ENCODE peak calls at places on chromosomes 12 and 14, in seven cellular contexts. L is BE2C, X is dorsolateral prefrontal cortex, I is IMR-90, O is AG09309, Z is tibial artery, N is adrenal gland. J is an unnamed sample.

GRCh38 chr12:10354502-10354901 is 35.3 kb downstream of the KLRK1 start:
- DNase-seq in L (no peak), X (no peak), I (no peak), O (no peak), Z (no peak), N (no peak), J (peak; percentile 64)

GRCh38 chr14:68236525-68236924 is 416.9 kb downstream of the RAD51B start:
- DNase-seq in L (no peak), X (no peak), I (no peak), O (no peak), Z (no peak), N (no peak), J (no peak)

GRCh38 chr14:54722791-54723432 is 156.0 kb downstream of the SAMD4A start:
- DNase-seq in L (peak; percentile 14), X (no peak), I (peak; percentile 36), O (no peak), Z (no peak), N (no peak), J (peak; percentile 52)

GRCh38 chr14:29444216-29444615 is 483.4 kb downstream of the PRKD1 start:
- DNase-seq in L (no peak), X (no peak), I (no peak), O (no peak), Z (no peak), N (no peak), J (no peak)

GRCh38 chr14:105369653-105370040 is 28.7 kb upstream of the TEX22 start:
- DNase-seq in L (no peak), X (no peak), I (no peak), O (no peak), Z (no peak), N (no peak), J (no peak)

GRCh38 chr12:26226629-26227375 is 31.4 kb downstream of the SSPN start:
- DNase-seq in L (peak; percentile 57), X (peak; percentile 53), I (no peak), O (no peak), Z (peak; percentile 66), N (peak; percentile 76), J (peak; percentile 4)

GRCh38 chr12:132711169-132711843 is 664 bp downstream of the PGAM5 start:
- DNase-seq in L (no peak), X (no peak), I (peak; percentile 23), O (no peak), Z (no peak), N (no peak), J (peak; percentile 55)

GRCh38 chr12:31578632-31579031 is 12.3 kb downstream of the DENND5B start:
- DNase-seq in L (no peak), X (no peak), I (peak; percentile 49), O (no peak), Z (no peak), N (peak; percentile 80), J (peak; percentile 13)

GRCh38 chr14:31761325-31761724 is 200.1 kb downstream of the NUBPL start:
- DNase-seq in L (no peak), X (no peak), I (no peak), O (no peak), Z (no peak), N (no peak), J (no peak)

GRCh38 chr12:72281145-72281544 is 9.0 kb downstream of the TRHDE start:
- DNase-seq in L (no peak), X (no peak), I (peak; percentile 86), O (no peak), Z (no peak), N (no peak), J (peak; percentile 64)

GRCh38 chr14:103124501-103125001 is 1.3 kb downstream of the TNFAIP2 start:
- DNase-seq in L (no peak), X (no peak), I (no peak), O (no peak), Z (no peak), N (no peak), J (no peak)

GRCh38 chr12:25121110-25121509 is 73.8 kb downstream of the DNAI7 start:
- DNase-seq in L (no peak), X (no peak), I (no peak), O (no peak), Z (no peak), N (no peak), J (no peak)

GRCh38 chr12:123106640-123107359 is 44.1 kb downstream of the PITPNM2 start:
- DNase-seq in L (no peak), X (no peak), I (no peak), O (no peak), Z (no peak), N (peak; percentile 80), J (no peak)

GRCh38 chr12:115599251-115599811 is 678.2 kb downstream of the MED13L start:
- DNase-seq in L (no peak), X (no peak), I (no peak), O (no peak), Z (no peak), N (no peak), J (peak; percentile 36)

GRCh38 chr12:13005649-13006048 is 5.6 kb upstream of the HEBP1 start:
- DNase-seq in L (no peak), X (no peak), I (no peak), O (no peak), Z (no peak), N (no peak), J (no peak)

GRCh38 chr12:79275631-79276030 is 411.1 kb downstream of the SYT1 start:
- DNase-seq in L (no peak), X (no peak), I (peak; percentile 44), O (no peak), Z (no peak), N (no peak), J (no peak)

GRCh38 chr12:54215990-54216579 is 27.3 kb upstream of the SMUG1 start:
- DNase-seq in L (no peak), X (no peak), I (no peak), O (no peak), Z (no peak), N (peak; percentile 58), J (no peak)

GRCh38 chr14:90423166-90423565 is 26.3 kb downstream of the CALM1 start:
- DNase-seq in L (no peak), X (no peak), I (no peak), O (no peak), Z (no peak), N (no peak), J (no peak)

GRCh38 chr14:31286456-31287293 is 79.1 kb upstream of the HECTD1 start:
- DNase-seq in L (peak; percentile 37), X (no peak), I (no peak), O (no peak), Z (no peak), N (no peak), J (no peak)

GRCh38 chr12:104109446-104110271 is 28.4 kb downstream of the NFYB start:
- DNase-seq in L (no peak), X (no peak), I (no peak), O (no peak), Z (no peak), N (no peak), J (no peak)
- TF ChIP-seq CTCF in L (no peak), X (no peak), I (no peak), O (no peak), Z (no peak), N (no peak), J (no peak)

DNA sequence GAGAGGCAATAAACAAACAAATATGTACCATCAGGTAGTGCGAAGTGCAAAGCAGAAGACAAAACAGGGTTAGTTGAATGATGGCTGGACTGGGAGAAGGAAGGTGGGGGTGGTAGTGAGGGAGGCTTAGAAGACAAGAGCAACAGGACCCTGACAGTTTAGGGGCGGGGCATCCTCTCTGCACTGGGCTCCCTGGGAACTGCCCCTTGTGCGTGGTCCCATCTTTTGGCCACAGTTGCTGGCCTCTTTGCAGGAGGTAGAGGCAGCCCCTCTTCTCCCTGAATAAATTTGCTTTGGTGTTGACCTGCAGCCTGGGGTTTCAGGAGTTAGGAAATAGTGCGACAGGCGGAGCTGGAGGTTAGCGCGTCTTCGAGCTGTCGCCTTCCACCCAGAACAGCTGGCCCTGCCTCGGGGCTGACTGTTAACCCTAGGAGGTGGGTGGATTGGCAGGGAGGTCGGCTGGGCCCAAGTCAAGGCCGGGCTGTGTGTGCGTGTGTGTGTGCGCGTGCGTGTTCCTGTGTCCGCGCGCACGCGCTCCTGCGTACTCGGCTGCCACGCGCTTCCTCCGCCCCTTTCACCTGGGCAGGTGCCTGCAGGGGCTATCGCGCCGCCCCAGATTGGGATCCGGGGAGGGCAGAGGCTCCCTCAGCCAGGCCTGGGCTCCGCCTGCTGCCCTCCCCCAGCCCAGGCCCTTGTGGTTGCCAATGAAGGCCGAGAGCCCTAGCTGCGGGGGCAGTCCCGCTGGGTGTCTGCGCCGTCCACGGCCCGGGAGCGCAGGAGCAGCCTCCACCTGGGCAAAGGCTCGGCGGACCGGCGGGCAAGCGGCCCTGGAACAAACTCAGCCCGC is 180.8 kb downstream of the ADCK1 start:
- DNase-seq in L (no peak), X (peak; percentile 32), I (no peak), O (no peak), Z (no peak), N (peak; percentile 66), J (no peak)
- H3K4me3 ChIP-seq in L (no peak overlapping the region), X (peak overlapping the region; percentile 67), I (no peak overlapping the region), O (no peak overlapping the region), Z (no peak overlapping the region), N (no peak overlapping the region), J (peak overlapping the region; percentile 15)

DNA sequence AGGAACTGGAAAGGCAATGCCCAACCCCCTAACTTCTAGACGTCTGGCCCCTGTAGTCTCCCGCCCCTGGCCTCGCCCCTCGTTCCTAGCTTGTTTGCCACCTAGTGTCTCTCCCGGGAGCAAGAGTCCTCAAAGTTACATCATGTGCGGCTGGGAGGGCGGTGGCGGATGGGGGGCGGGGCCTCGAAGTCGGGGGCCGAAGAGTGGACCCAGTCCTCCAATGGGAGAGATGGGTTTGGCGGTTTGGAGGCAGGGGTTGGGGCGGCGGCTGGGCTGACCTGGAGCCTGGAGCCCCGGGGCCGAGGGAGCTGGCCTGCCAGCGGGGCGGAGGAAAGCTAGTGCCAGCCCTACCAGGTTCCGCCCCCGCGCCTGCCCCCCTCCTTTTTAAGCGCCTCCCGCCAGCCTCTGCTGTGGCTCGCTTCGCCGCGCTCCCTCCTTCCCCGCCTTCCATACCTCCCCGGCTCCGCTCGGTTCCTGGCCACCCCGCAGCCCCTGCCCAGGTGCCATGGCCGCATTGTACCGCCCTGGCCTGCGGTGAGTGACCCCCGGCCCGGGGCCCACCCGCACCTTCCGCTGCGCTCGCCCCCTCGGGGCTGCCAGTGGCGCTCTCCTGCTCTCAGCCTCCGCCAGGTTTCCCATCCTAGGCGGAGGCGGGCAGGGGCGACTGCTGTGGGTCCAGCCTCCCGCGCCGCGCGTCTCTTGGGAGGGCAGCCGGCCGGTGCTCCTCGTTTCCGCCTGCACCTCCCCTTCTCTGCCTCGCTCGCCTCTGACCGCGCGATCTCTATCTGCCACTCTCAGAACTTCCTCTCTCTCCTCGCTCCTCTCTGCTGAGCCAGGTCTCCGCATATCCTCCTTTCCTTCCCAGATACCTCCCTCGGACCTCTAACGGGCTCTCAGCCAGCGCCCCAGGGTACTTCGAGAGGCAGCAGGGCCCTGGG is at the start of gene PCK2:
- DNase-seq in L (peak; percentile 98), X (peak; percentile 54), I (peak; percentile 88), O (peak; percentile 74), Z (peak; percentile 98), N (peak; percentile 97), J (peak; percentile 80)
- TF ChIP-seq CTCF in L (peak; percentile 11), X (no peak), I (peak; percentile 12), O (peak; percentile 6), Z (no peak), N (peak; percentile 25), J (no peak)

DNA sequence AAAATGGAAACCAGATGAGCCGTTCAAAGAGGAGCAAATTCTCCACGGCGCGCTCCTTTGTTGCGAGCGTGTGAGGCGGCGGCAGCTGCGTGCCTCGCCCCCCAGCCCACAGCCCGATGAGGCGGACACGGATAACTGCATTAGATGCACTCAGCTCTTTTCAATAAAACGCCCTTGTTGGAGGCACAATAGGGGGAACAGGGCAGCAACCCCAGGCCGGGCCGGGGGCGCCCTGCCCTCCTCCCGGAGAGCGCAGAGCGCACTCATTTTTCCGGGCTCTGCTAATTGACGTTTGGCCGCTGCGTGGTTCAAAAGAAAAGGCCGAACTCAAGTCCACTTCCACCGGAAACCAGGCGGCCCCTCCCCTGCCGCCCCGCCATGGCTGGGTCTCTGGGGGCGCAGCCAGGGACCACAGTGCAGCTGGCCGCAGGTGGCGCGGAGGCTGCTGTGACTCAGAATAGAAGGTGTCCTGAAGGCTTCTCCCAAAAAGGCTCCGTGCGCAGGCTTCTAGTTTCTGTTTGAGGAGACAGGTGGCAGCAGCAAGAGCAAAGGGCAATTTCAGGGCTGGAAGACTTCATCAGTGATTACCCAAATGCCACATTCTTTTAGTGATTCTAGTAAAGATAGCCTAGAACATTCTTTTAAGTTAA is 29.0 kb upstream of the SMOC1 start:
- DNase-seq in L (no peak), X (no peak), I (no peak), O (no peak), Z (no peak), N (no peak), J (no peak)
- H3K4me3 ChIP-seq in L (no peak overlapping the region), X (peak overlapping the region; percentile 61), I (no peak overlapping the region), O (no peak overlapping the region), Z (peak overlapping the region; percentile 17), N (no peak overlapping the region), J (no peak overlapping the region)

J was measured in foreskin fibroblast.